ENCODE peak calls at places on chromosome 16, in six cellular contexts. D is heart left ventricle, A is transverse colon, J is Peyer's patch, K is esophagus squamous epithelium, L is ovary. E is an unnamed sample.

GRCh38 chr16:24929409-24929808 is 83.6 kb downstream of the SLC5A11 start:
- DNase-seq in D (no peak), A (no peak), J (no peak), K (no peak), L (no peak), E (no peak)

GRCh38 chr16:28873543-28874201 is 4.6 kb upstream of the ATP2A1 start:
- DNase-seq in D (no peak), A (peak; percentile 30), J (peak; percentile 35), K (no peak), L (no peak), E (no peak)

GRCh38 chr16:14509055-14509454 is 121.0 kb downstream of the PARN start:
- DNase-seq in D (no peak), A (no peak), J (no peak), K (no peak), L (no peak), E (no peak)

GRCh38 chr16:22070361-22071351 is 21.7 kb upstream of the VWA3A start:
- DNase-seq in D (no peak), A (no peak), J (no peak), K (no peak), L (peak; percentile 28), E (no peak)

GRCh38 chr16:1708768-1709180 is 2.8 kb downstream of the MAPK8IP3 start:
- DNase-seq in D (peak; percentile 48), A (no peak), J (no peak), K (no peak), L (no peak), E (no peak)

GRCh38 chr16:19138601-19139000 is 24.8 kb downstream of the ITPRIPL2 start:
- DNase-seq in D (peak; percentile 80), A (peak; percentile 69), J (peak; percentile 31), K (no peak), L (peak; percentile 52), E (no peak)

GRCh38 chr16:48101069-48101674 is 54.6 kb downstream of the ABCC12 start:
- DNase-seq in D (no peak), A (no peak), J (no peak), K (no peak), L (no peak), E (no peak)

GRCh38 chr16:8720080-8720966 is 45.9 kb downstream of the ABAT start:
- DNase-seq in D (no peak), A (no peak), J (no peak), K (no peak), L (no peak), E (no peak)

GRCh38 chr16:19522369-19523159 is 666 bp upstream of the GDE1 start:
- DNase-seq in D (no peak), A (no peak), J (no peak), K (no peak), L (no peak), E (no peak)

GRCh38 chr16:22323998-22324786 is 27.0 kb downstream of the POLR3E start:
- DNase-seq in D (no peak), A (no peak), J (no peak), K (no peak), L (peak; percentile 16), E (no peak)

GRCh38 chr16:88530051-88530857 is 39.9 kb upstream of the ZC3H18 start:
- DNase-seq in D (no peak), A (no peak), J (no peak), K (no peak), L (no peak), E (no peak)

GRCh38 chr16:89746043-89746442 is 24.7 kb downstream of the ZNF276 start:
- DNase-seq in D (no peak), A (no peak), J (no peak), K (no peak), L (no peak), E (no peak)

GRCh38 chr16:52548261-52549010 is 1.5 kb upstream of the TOX3 start:
- DNase-seq in D (no peak), A (no peak), J (no peak), K (no peak), L (no peak), E (no peak)

GRCh38 chr16:17647879-17648649 is 177.3 kb upstream of the XYLT1 start:
- DNase-seq in D (no peak), A (no peak), J (no peak), K (no peak), L (no peak), E (no peak)

GRCh38 chr16:63702981-63703590 is 1418.8 kb downstream of the CDH11 start:
- DNase-seq in D (no peak), A (no peak), J (no peak), K (no peak), L (no peak), E (no peak)

GRCh38 chr16:68355447-68356248 is 44.8 kb downstream of the PRMT7 start:
- DNase-seq in D (no peak), A (no peak), J (no peak), K (no peak), L (no peak), E (no peak)

GRCh38 chr16:14527411-14528044 is 102.5 kb downstream of the PARN start:
- DNase-seq in D (no peak), A (no peak), J (no peak), K (no peak), L (no peak), E (peak; percentile 41)

GRCh38 chr16:23950898-23951297 is 115.1 kb downstream of the PRKCB start:
- DNase-seq in D (no peak), A (no peak), J (no peak), K (no peak), L (no peak), E (no peak)

GRCh38 chr16:4660454-4661007 is 32.8 kb upstream of the NUDT16L1 start:
- DNase-seq in D (peak; percentile 69), A (peak; percentile 42), J (peak; percentile 39), K (no peak), L (no peak), E (peak; percentile 73)

GRCh38 chr16:77434365-77435239 is at the start of gene ADAMTS18:
- DNase-seq in D (no peak), A (no peak), J (no peak), K (no peak), L (no peak), E (peak; percentile 80)

GRCh38 chr16:12119562-12119961 is 143.0 kb downstream of the SNX29 start:
- DNase-seq in D (peak; percentile 35), A (peak; percentile 18), J (no peak), K (no peak), L (peak; percentile 52), E (peak; percentile 46)

GRCh38 chr16:58205276-58206036 is 7.5 kb upstream of the CSNK2A2 start:
- DNase-seq in D (no peak), A (no peak), J (no peak), K (no peak), L (no peak), E (no peak)

GRCh38 chr16:66754819-66755218 is 3.4 kb upstream of the DYNC1LI2 start:
- DNase-seq in D (no peak), A (no peak), J (no peak), K (no peak), L (no peak), E (no peak)

GRCh38 chr16:65934443-65934842 is 432.0 kb upstream of the CDH5 start:
- DNase-seq in D (no peak), A (no peak), J (no peak), K (no peak), L (no peak), E (no peak)

GRCh38 chr16:50535506-50536257 is 12.5 kb upstream of the NKD1 start:
- DNase-seq in D (no peak), A (no peak), J (no peak), K (no peak), L (no peak), E (no peak)

GRCh38 chr16:87896924-87897562 is 27.7 kb upstream of the SLC7A5 start:
- DNase-seq in D (no peak), A (no peak), J (no peak), K (no peak), L (no peak), E (no peak)

GRCh38 chr16:66003196-66003595 is 363.3 kb upstream of the CDH5 start:
- DNase-seq in D (no peak), A (no peak), J (no peak), K (no peak), L (no peak), E (no peak)

GRCh38 chr16:11497329-11497805 is 89.4 kb downstream of the LITAF start:
- DNase-seq in D (peak; percentile 90), A (peak; percentile 81), J (peak; percentile 33), K (no peak), L (peak; percentile 80), E (peak; percentile 88)

GRCh38 chr16:69311533-69312388 is 611 bp downstream of the VPS4A start:
- DNase-seq in D (peak; percentile 34), A (peak; percentile 46), J (peak; percentile 30), K (no peak), L (peak; percentile 49), E (no peak)

GRCh38 chr16:66552288-66553143 is at the start of gene CKLF:
- DNase-seq in D (peak; percentile 88), A (peak; percentile 93), J (peak; percentile 80), K (no peak), L (peak; percentile 92), E (peak; percentile 99)

GRCh38 chr16:80599466-80599865 is 58.7 kb downstream of the DYNLRB2 start:
- DNase-seq in D (no peak), A (no peak), J (no peak), K (no peak), L (no peak), E (no peak)

GRCh38 chr16:55717326-55717725 is 61.5 kb downstream of the SLC6A2 start:
- DNase-seq in D (no peak), A (no peak), J (no peak), K (no peak), L (no peak), E (no peak)

GRCh38 chr16:61820398-61820797 is 215.8 kb downstream of the CDH8 start:
- DNase-seq in D (no peak), A (no peak), J (no peak), K (no peak), L (no peak), E (no peak)

GRCh38 chr16:85231959-85232358 is 119.7 kb upstream of the CIBAR2 start:
- DNase-seq in D (peak; percentile 44), A (no peak), J (no peak), K (no peak), L (peak; percentile 70), E (no peak)
- H3K27ac ChIP-seq in D (peak overlapping the region; percentile 14), A (peak overlapping the region; percentile 59), J (no peak overlapping the region), K (no peak overlapping the region), L (peak overlapping the region; percentile 81), E (no peak overlapping the region)

DNA sequence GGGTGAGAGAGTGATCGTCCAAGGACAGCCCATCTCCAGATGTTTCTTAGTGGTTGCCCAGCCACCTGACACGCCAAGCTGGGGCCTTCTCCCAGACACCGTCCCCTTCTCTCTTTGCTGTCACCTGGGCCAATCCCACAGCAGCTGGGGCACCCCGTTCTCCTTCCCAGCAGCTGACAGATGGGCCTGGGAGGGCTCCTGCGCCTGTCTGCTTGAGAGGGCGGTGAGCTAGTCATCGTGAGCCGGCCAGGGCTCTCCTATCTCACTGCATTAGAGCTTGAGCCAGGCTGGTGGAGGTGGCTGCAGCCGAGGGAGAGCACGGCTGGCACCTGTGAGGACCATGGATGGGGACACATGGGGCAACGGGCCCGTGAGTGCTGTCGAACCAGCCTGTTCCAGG is 41.2 kb downstream of the RAB11FIP3 start:
- DNase-seq in D (no peak), A (no peak), J (no peak), K (no peak), L (no peak), E (no peak)
- TF ChIP-seq POLR2A in D (no peak), A (no peak), J (no peak), K (no peak), L (no peak), E (no peak)

GRCh38 chr16:71927787-71928186 is 32.5 kb downstream of the IST1 start:
- DNase-seq in D (peak; percentile 18), A (no peak), J (no peak), K (no peak), L (no peak), E (no peak)
- H3K27ac ChIP-seq in D (peak overlapping the region; percentile 65), A (peak overlapping the region; percentile 75), J (peak overlapping the region; percentile 41), K (peak overlapping the region; percentile 46), L (no peak overlapping the region), E (peak overlapping the region; percentile 38)

GRCh38 chr16:81616321-81617020 is 162.6 kb upstream of the PLCG2 start:
- DNase-seq in D (peak; percentile 70), A (peak; percentile 77), J (peak; percentile 84), K (peak; percentile 16), L (peak; percentile 57), E (peak; percentile 88)
- TF ChIP-seq POLR2A in D (no peak), A (no peak), J (no peak), K (no peak), L (no peak), E (no peak)